ENCODE peak calls at places on chromosomes 4 and X, in nine cellular contexts. N is esophagus squamous epithelium, P is upper lobe of left lung, Q is endothelial cell of umbilical vein, C is tibial artery, G is Peyer's patch, M is cardiac muscle cell, R is body of pancreas, D is uterus. O is an unnamed sample. For H3K36me3, the result is how much of the 10 kb centered on the place peaks cover.

GRCh38 chr4:71827811-71828210 is 43.9 kb upstream of the GC start:
- DNase-seq in M (no peak), R (no peak), P (no peak), Q (no peak), D (no peak), C (no peak), N (no peak), G (no peak), O (no peak)

GRCh38 chr4:139540161-139540560 is 15.9 kb downstream of the SETD7 start:
- DNase-seq in M (peak), D (no peak), N (no peak), C (no peak), Q (no peak), G (no peak), R (no peak), P (no peak), O (no peak)

GRCh38 chr4:55912249-55912648 is 36.5 kb upstream of the CEP135 start:
- DNase-seq in Q (no peak), N (no peak), D (no peak), C (no peak), M (no peak), G (no peak), R (no peak), P (no peak), O (no peak)

GRCh38 chr4:4860381-4860802 is 927 bp downstream of the MSX1 start:
- DNase-seq in G (no peak), P (no peak), R (no peak), D (no peak), M (peak), C (no peak), N (no peak), Q (peak), O (no peak)

GRCh38 chrX:97539970-97540519 is 656.3 kb downstream of the RPA4 start:
- DNase-seq in R (no peak), D (no peak), G (no peak), M (no peak), C (no peak), P (no peak), N (no peak), Q (peak), O (no peak)

GRCh38 chr4:6723851-6724250 is 7.9 kb downstream of the BLOC1S4 start:
- DNase-seq in D (no peak), R (no peak), C (no peak), M (no peak), Q (no peak), P (no peak), N (no peak), G (no peak), O (no peak)

GRCh38 chr4:105666693-105667092 is 41.8 kb downstream of the INTS12 start:
- DNase-seq in N (no peak), D (no peak), M (peak), Q (peak), P (no peak), C (no peak), R (no peak), G (no peak), O (no peak)

GRCh38 chrX:97628807-97629596 is 745.3 kb downstream of the RPA4 start:
- DNase-seq in M (no peak), D (no peak), Q (no peak), R (no peak), P (no peak), N (no peak), G (no peak), C (no peak), O (no peak)

GRCh38 chr4:10673817-10674369 is 10.7 kb downstream of the CLNK start:
- DNase-seq in G (no peak), N (no peak), M (no peak), Q (no peak), D (no peak), P (no peak), C (no peak), R (no peak), O (no peak)

GRCh38 chr4:153676984-153677383 is 7.1 kb upstream of the TLR2 start:
- DNase-seq in D (no peak), C (no peak), N (no peak), Q (peak), P (no peak), R (no peak), G (no peak), M (peak), O (peak)

GRCh38 chr4:98338761-98339438 is 77.7 kb downstream of the RAP1GDS1 start:
- DNase-seq in M (no peak), R (no peak), G (no peak), P (no peak), C (no peak), D (no peak), Q (no peak), N (no peak), O (no peak)

GRCh38 chrX:73213734-73214133 is 917 bp downstream of the NAP1L2 start:
- DNase-seq in C (no peak), G (no peak), Q (no peak), D (no peak), M (no peak), R (no peak), N (no peak), P (no peak), O (no peak)

GRCh38 chrX:22424141-22424915 is 151.6 kb downstream of the CBLL2 start:
- DNase-seq in C (no peak), D (no peak), G (no peak), M (no peak), N (no peak), R (no peak), P (no peak), Q (peak), O (no peak)

GRCh38 chrX:36443007-36443406 is 523.5 kb downstream of the CFAP47 start:
- DNase-seq in R (no peak), P (no peak), G (no peak), N (no peak), M (no peak), Q (no peak), C (no peak), D (no peak), O (no peak)

GRCh38 chr4:159046683-159047082 is 56.2 kb upstream of the RAPGEF2 start:
- DNase-seq in M (peak), R (no peak), P (no peak), N (no peak), Q (no peak), D (no peak), G (no peak), C (no peak), O (no peak)

GRCh38 chrX:73851014-73852009 is 288.3 kb downstream of the CHIC1 start:
- DNase-seq in N (peak), G (no peak), R (peak), D (peak), C (no peak), M (no peak), P (peak), Q (no peak), O (peak)

GRCh38 chrX:1397441-1397840 is 5.5 kb upstream of the SLC25A6 start:
- DNase-seq in N (no peak), Q (no peak), C (no peak), D (no peak), P (no peak), R (no peak), G (peak), M (no peak), O (no peak)

GRCh38 chr4:129384974-129385373 is 289.0 kb downstream of the C4orf33 start:
- DNase-seq in G (no peak), N (no peak), D (no peak), R (no peak), Q (peak), M (no peak), P (no peak), C (no peak), O (no peak)

GRCh38 chr4:115671581-115671980 is 558.2 kb upstream of the NDST4 start:
- DNase-seq in N (no peak), C (no peak), R (no peak), D (no peak), G (no peak), P (no peak), M (no peak), Q (no peak), O (no peak)

GRCh38 chr4:151753056-151753455 is 7.8 kb downstream of the GATB start:
- DNase-seq in P (no peak), M (peak), D (no peak), C (no peak), R (no peak), Q (no peak), N (no peak), G (no peak), O (no peak)

GRCh38 chrX:150238656-150239382 is 124.3 kb upstream of the MAMLD1 start:
- DNase-seq in P (no peak), C (no peak), N (no peak), Q (no peak), G (no peak), M (no peak), D (no peak), R (no peak), O (no peak)

DNA sequence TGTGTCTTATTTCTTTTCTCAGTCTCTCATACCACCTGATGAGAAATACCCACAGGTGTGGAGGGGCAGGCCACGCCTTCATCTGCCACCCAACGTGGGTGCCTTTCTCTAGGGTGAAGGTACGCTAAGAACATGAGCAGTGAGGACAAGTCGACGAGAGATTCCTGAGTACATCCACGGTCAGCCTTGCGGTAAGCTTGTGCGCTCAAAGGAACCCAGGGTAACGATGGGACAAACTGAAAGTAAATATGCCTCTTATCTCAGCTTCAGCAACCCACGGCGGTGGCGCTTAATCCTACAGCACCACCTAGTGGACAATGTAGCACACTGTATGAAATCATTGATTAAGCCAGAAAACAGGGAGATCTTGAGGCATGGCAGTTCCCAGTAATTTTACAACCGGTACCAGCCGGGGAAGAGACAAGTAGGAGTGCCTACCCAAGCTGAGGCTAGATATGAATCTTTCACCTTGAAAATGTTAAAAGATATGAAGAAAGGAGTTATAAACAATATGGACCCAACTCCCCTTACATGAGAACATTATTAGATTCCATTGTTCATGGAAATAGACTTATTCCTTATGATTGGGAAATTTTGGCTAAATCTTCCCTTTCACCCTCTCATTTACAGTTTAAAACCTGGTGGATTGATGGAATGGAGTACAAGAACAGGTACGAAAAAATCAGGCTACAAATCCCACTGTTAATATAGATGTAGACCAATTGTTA is 63.0 kb downstream of the ZNF732 start:
- DNase-seq in G (peak), Q (peak), P (peak), R (peak), C (peak), D (peak), N (no peak), M (peak), O (no peak)
- H3K4me3 ChIP-seq in G (peak), Q (peak), P (peak), R (peak), C (peak), D (peak), N (peak), M (no peak), O (no peak)

GRCh38 chr4:15668566-15669435 is 12.8 kb upstream of the FAM200B start:
- DNase-seq in P (no peak), D (no peak), M (no peak), N (no peak), R (no peak), C (no peak), G (no peak), Q (peak), O (no peak)
- TF ChIP-seq CTCF in P (no peak), D (no peak), M (no peak), N (no peak), R (no peak), C (no peak), G (no peak), Q (no peak), O (no peak)

GRCh38 chr4:143253156-143253555 is 68.4 kb downstream of the USP38 start:
- DNase-seq in R (no peak), D (no peak), P (no peak), Q (no peak), M (no peak), G (no peak), N (no peak), C (no peak), O (no peak)
- H3K36me3 ChIP-seq in R (under half), D (under half), P (under half), Q (under half), M (under half), G (under half), N (under half), C (under half), O (under half)

GRCh38 chr4:37976513-37976912 is 16.3 kb downstream of the PTTG2 start:
- DNase-seq in D (no peak), Q (peak), C (no peak), P (no peak), G (no peak), N (no peak), M (peak), R (no peak), O (no peak)
- H3K4me3 ChIP-seq in D (peak), Q (peak), C (peak), P (no peak), G (peak), N (peak), M (peak), R (no peak), O (peak)